ENCODE peak calls at places on chromosomes 5 and 9, in five cellular contexts. M is T-helper 2 cell; S is CD8-positive, alpha-beta T cell; I is HFF-Myc; K is IMR-90. O is an unnamed sample.

GRCh38 chr5:1660037-1660400 is 136.3 kb upstream of the LPCAT1 start:
- DNase-seq in M (no peak), S (no peak), I (no peak), K (no peak), O (no peak)

GRCh38 chr5:54656261-54656728 is 138.7 kb downstream of the SNX18 start:
- DNase-seq in M (no peak), S (no peak), I (no peak), K (no peak), O (no peak)

GRCh38 chr9:2418619-2419018 is 203.0 kb upstream of the VLDLR start:
- DNase-seq in M (no peak), S (no peak), I (peak; percentile 15), K (peak; percentile 18), O (no peak)

GRCh38 chr9:85703398-85703797 is 38.4 kb downstream of the AGTPBP1 start:
- DNase-seq in M (no peak), S (no peak), I (no peak), K (no peak), O (no peak)

GRCh38 chr9:135297716-135298075 is 181.9 kb upstream of the PPP1R26 start:
- DNase-seq in M (no peak), S (no peak), I (no peak), K (no peak), O (no peak)

GRCh38 chr9:136576269-136576626 is 30.4 kb upstream of the NOTCH1 start:
- DNase-seq in M (no peak), S (no peak), I (no peak), K (peak; percentile 33), O (no peak)

GRCh38 chr5:147968855-147969254 is 62.5 kb upstream of the C5orf46 start:
- DNase-seq in M (no peak), S (no peak), I (no peak), K (no peak), O (no peak)

GRCh38 chr9:89896806-89897340 is 292.1 kb downstream of the GADD45G start:
- DNase-seq in M (no peak), S (no peak), I (no peak), K (no peak), O (no peak)

GRCh38 chr9:132163876-132164603 is 2.2 kb downstream of the NTNG2 start:
- DNase-seq in M (no peak), S (no peak), I (no peak), K (no peak), O (no peak)

GRCh38 chr9:38047301-38048251 is 21.5 kb downstream of the SHB start:
- DNase-seq in M (no peak), S (no peak), I (peak; percentile 79), K (peak; percentile 95), O (no peak)

GRCh38 chr5:122465086-122465485 is 153.0 kb downstream of the SNCAIP start:
- DNase-seq in M (no peak), S (no peak), I (no peak), K (no peak), O (no peak)

GRCh38 chr9:127011772-127012171 is 97.2 kb downstream of the RALGPS1 start:
- DNase-seq in M (no peak), S (no peak), I (no peak), K (no peak), O (no peak)

GRCh38 chr9:35510745-35511428 is 21.0 kb downstream of the RUSC2 start:
- DNase-seq in M (no peak), S (no peak), I (peak; percentile 96), K (peak; percentile 96), O (no peak)

GRCh38 chr5:180172447-180173197 is 36.4 kb downstream of the RASGEF1C start:
- DNase-seq in M (no peak), S (no peak), I (no peak), K (no peak), O (no peak)

GRCh38 chr9:105385372-105385985 is 62.4 kb upstream of the FSD1L start:
- DNase-seq in M (peak; percentile 5), S (peak; percentile 22), I (no peak), K (no peak), O (no peak)

GRCh38 chr5:68924490-68925145 is 169.2 kb upstream of the SLC30A5 start:
- DNase-seq in M (no peak), S (no peak), I (no peak), K (peak; percentile 41), O (no peak)

GRCh38 chr9:134634190-134634589 is 7.4 kb upstream of the COL5A1 start:
- DNase-seq in M (no peak), S (no peak), I (no peak), K (no peak), O (peak; percentile 44)

GRCh38 chr9:37377688-37378612 is 44.5 kb upstream of the GRHPR start:
- DNase-seq in M (no peak), S (no peak), I (no peak), K (no peak), O (no peak)

GRCh38 chr5:64497390-64497789 is 8.4 kb upstream of the RGS7BP start:
- DNase-seq in M (no peak), S (no peak), I (no peak), K (peak; percentile 28), O (no peak)

GRCh38 chr5:1447772-1448361 is 2.6 kb upstream of the SLC6A3 start:
- DNase-seq in M (peak; percentile 19), S (peak; percentile 15), I (no peak), K (no peak), O (no peak)

GRCh38 chr5:7659420-7659819 is 191.5 kb downstream of the CFAP90 start:
- DNase-seq in M (no peak), S (no peak), I (no peak), K (no peak), O (no peak)

GRCh38 chr5:1819458-1819857 is 18.3 kb downstream of the NDUFS6 start:
- DNase-seq in M (no peak), S (no peak), I (no peak), K (no peak), O (no peak)

GRCh38 chr5:43638556-43638955 is 35.6 kb downstream of the NNT start:
- DNase-seq in M (no peak), S (no peak), I (no peak), K (peak; percentile 43), O (no peak)

GRCh38 chr9:121837113-121838010 is 185.9 kb downstream of the DAB2IP start:
- DNase-seq in M (no peak), S (no peak), I (no peak), K (peak; percentile 85), O (no peak)

GRCh38 chr5:180470966-180471582 is 23.1 kb upstream of the CNOT6 start:
- DNase-seq in M (peak; percentile 37), S (peak; percentile 61), I (no peak), K (peak; percentile 59), O (no peak)

GRCh38 chr5:74643160-74643562 is 2.6 kb upstream of the ENC1 start:
- DNase-seq in M (no peak), S (no peak), I (peak; percentile 70), K (peak; percentile 96), O (no peak)

GRCh38 chr9:21789541-21790037 is 12.8 kb upstream of the MTAP start:
- DNase-seq in M (peak; percentile 51), S (peak; percentile 47), I (peak; percentile 81), K (peak; percentile 95), O (no peak)

GRCh38 chr5:92402045-92402444 is 1018.9 kb upstream of the ARRDC3 start:
- DNase-seq in M (no peak), S (no peak), I (no peak), K (peak; percentile 62), O (no peak)

GRCh38 chr9:8799231-8800014 is 999.8 kb upstream of the DMAC1 start:
- DNase-seq in M (no peak), S (no peak), I (no peak), K (no peak), O (no peak)

GRCh38 chr5:14457475-14457874 is 124.1 kb upstream of the OTULINL start:
- DNase-seq in M (no peak), S (no peak), I (no peak), K (no peak), O (no peak)

GRCh38 chr5:140073296-140073695 is 30.2 kb upstream of the NRG2 start:
- DNase-seq in M (peak; percentile 8), S (no peak), I (no peak), K (peak; percentile 17), O (no peak)

GRCh38 chr5:79750611-79751510 is 61.2 kb downstream of the CMYA5 start:
- DNase-seq in M (no peak), S (no peak), I (no peak), K (no peak), O (no peak)

GRCh38 chr5:181050016-181050415 is 9.9 kb downstream of the BTNL9 start:
- DNase-seq in M (no peak), S (no peak), I (no peak), K (no peak), O (no peak)

GRCh38 chr5:14364096-14364495 is 217.5 kb upstream of the OTULINL start:
- DNase-seq in M (no peak), S (no peak), I (no peak), K (no peak), O (no peak)

GRCh38 chr5:58378613-58379385 is 81.1 kb downstream of the PLK2 start:
- DNase-seq in M (no peak), S (no peak), I (no peak), K (no peak), O (no peak)

GRCh38 chr5:66207800-66208561 is 63.9 kb downstream of the SREK1 start:
- DNase-seq in M (no peak), S (no peak), I (peak; percentile 6), K (no peak), O (no peak)

GRCh38 chr5:1134478-1134877 is 22.6 kb upstream of the SLC12A7 start:
- DNase-seq in M (no peak), S (no peak), I (no peak), K (no peak), O (no peak)

GRCh38 chr5:40446910-40447309 is 232.8 kb upstream of the PTGER4 start:
- DNase-seq in M (no peak), S (no peak), I (peak; percentile 26), K (peak; percentile 92), O (no peak)

GRCh38 chr5:120055858-120056257 is 408.2 kb upstream of the PRR16 start:
- DNase-seq in M (no peak), S (no peak), I (peak; percentile 16), K (peak; percentile 76), O (no peak)